ENCODE peak calls at places on chromosome 17, in nine cellular contexts. W is left ventricle myocardium inferior; E is kidney; J is suprapubic skin; M is upper lobe of right lung; R is adrenal gland; Y is body of pancreas; F is pancreas; G is CD8-positive, alpha-beta T cell. L is an unnamed sample.

GRCh38 chr17:47969975-47970724 is 763 bp upstream of the CDK5RAP3 start:
- DNase-seq in J (no peak), W (no peak), E (no peak), G (no peak), F (no peak), Y (no peak), M (no peak), R (no peak), L (no peak)

GRCh38 chr17:5832886-5833285 is 237.3 kb upstream of the WSCD1 start:
- DNase-seq in J (no peak), G (no peak), F (no peak), R (no peak), Y (no peak), M (no peak), E (no peak), W (no peak), L (no peak)

GRCh38 chr17:68591583-68591982 is 9.6 kb downstream of the FAM20A start:
- DNase-seq in Y (peak; percentile 49), G (no peak), J (no peak), F (peak; percentile 63), M (no peak), W (peak; percentile 33), E (peak; percentile 70), R (peak; percentile 23), L (no peak)

GRCh38 chr17:82752371-82753200 is 721 bp downstream of the TBCD start:
- DNase-seq in M (peak; percentile 76), E (peak; percentile 83), F (no peak), Y (no peak), J (peak; percentile 76), R (peak; percentile 32), G (no peak), W (no peak), L (no peak)

GRCh38 chr17:61510237-61510636 is 58.0 kb downstream of the TBX4 start:
- DNase-seq in W (no peak), R (no peak), Y (no peak), J (no peak), M (no peak), G (no peak), E (no peak), F (no peak), L (no peak)

GRCh38 chr17:74962622-74963394 is 9.8 kb downstream of the HID1 start:
- DNase-seq in M (no peak), E (no peak), W (no peak), F (no peak), R (no peak), Y (no peak), G (no peak), J (no peak), L (no peak)

GRCh38 chr17:79769596-79770520 is 8.1 kb upstream of the CBX2 start:
- DNase-seq in E (peak; percentile 51), Y (no peak), M (peak; percentile 50), G (no peak), R (no peak), W (no peak), J (no peak), F (no peak), L (no peak)

GRCh38 chr17:15264542-15264941 is 584 bp downstream of the PMP22 start:
- DNase-seq in E (peak; percentile 81), R (no peak), J (no peak), M (peak; percentile 79), G (no peak), F (peak; percentile 94), Y (peak; percentile 96), W (peak; percentile 62), L (no peak)

GRCh38 chr17:83190601-83191387 is 111.4 kb downstream of the METRNL start:
- DNase-seq in F (peak; percentile 8), W (no peak), J (peak; percentile 60), E (peak; percentile 67), Y (no peak), M (no peak), G (no peak), R (no peak), L (no peak)

GRCh38 chr17:80927791-80928216 is 63.8 kb upstream of the CHMP6 start:
- DNase-seq in J (no peak), Y (no peak), F (no peak), M (peak; percentile 40), G (no peak), E (peak; percentile 41), W (no peak), R (no peak), L (no peak)

GRCh38 chr17:35103271-35103670 is 16.4 kb downstream of the RAD51D start:
- DNase-seq in R (no peak), W (no peak), E (no peak), G (no peak), Y (no peak), M (no peak), F (no peak), J (no peak), L (no peak)

GRCh38 chr17:65787503-65787902 is 226.1 kb upstream of the AXIN2 start:
- DNase-seq in J (no peak), E (no peak), Y (no peak), W (no peak), G (no peak), M (no peak), R (no peak), F (no peak), L (no peak)

GRCh38 chr17:869567-870530 is 87.7 kb downstream of the MRM3 start:
- DNase-seq in E (no peak), G (no peak), R (peak; percentile 30), J (peak; percentile 81), Y (no peak), F (no peak), W (peak; percentile 42), M (no peak), L (no peak)

GRCh38 chr17:37177234-37177633 is 198.6 kb upstream of the C17orf78 start:
- DNase-seq in E (no peak), G (no peak), M (no peak), Y (no peak), W (no peak), J (no peak), R (no peak), F (no peak), L (no peak)

GRCh38 chr17:44086364-44087311 is 16.1 kb downstream of the G6PC3 start:
- DNase-seq in J (no peak), F (no peak), G (peak; percentile 14), R (peak; percentile 70), E (no peak), Y (no peak), M (no peak), W (no peak), L (no peak)

GRCh38 chr17:57048096-57048495 is 37.0 kb upstream of the AKAP1 start:
- DNase-seq in F (no peak), M (no peak), Y (no peak), G (no peak), R (no peak), E (no peak), J (no peak), W (no peak), L (no peak)

GRCh38 chr17:82927661-82928601 is 88.1 kb upstream of the ZNF750 start:
- DNase-seq in G (no peak), Y (no peak), J (peak; percentile 60), R (no peak), E (peak; percentile 71), F (no peak), W (peak; percentile 4), M (peak; percentile 45), L (no peak)

GRCh38 chr17:62085511-62086408 is 20.7 kb upstream of the MED13 start:
- DNase-seq in G (no peak), R (no peak), F (no peak), J (no peak), M (no peak), Y (no peak), W (no peak), E (no peak), L (no peak)

GRCh38 chr17:42288078-42288984 is at the start of gene STAT5A:
- DNase-seq in R (peak; percentile 94), M (peak; percentile 95), Y (peak; percentile 90), W (peak; percentile 92), F (peak; percentile 87), G (peak; percentile 70), E (peak; percentile 96), J (peak; percentile 95), L (peak; percentile 43)

GRCh38 chr17:40323317-40323716 is 14.3 kb downstream of the RARA start:
- DNase-seq in R (no peak), Y (no peak), F (peak; percentile 14), E (peak; percentile 64), M (no peak), W (no peak), G (no peak), J (no peak), L (no peak)
- H3K4me1 ChIP-seq in R (peaks cover 98% of the 10 kb centered on the region), Y (peaks cover 92% of the 10 kb centered on the region), F (peaks cover 19% of the 10 kb centered on the region), E (peaks cover 78% of the 10 kb centered on the region), M (peaks cover 82% of the 10 kb centered on the region), W (peaks cover 100% of the 10 kb centered on the region), G (peaks cover 88% of the 10 kb centered on the region), J (peaks cover 98% of the 10 kb centered on the region), L (peaks cover 86% of the 10 kb centered on the region)

DNA sequence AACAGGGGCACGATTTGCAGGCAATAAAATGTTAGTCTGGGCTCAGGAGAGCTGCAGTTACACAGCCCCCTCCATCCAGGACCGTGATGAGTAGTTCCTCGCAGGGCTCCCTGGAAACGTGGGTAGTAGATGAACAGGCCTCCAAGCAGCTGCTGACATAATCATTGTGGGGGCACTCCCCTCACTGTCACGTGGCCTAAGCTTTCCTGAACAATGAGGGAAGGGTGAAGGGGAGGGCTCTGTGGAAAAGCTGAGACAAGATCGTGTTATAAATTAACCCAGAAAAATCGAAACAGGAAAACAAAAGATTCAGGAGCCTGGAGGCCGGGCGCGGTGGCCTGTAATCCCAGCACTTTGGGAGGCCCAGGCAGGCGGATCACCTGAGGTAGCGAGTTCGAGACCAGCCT is 1.3 kb upstream of the PER1 start:
- DNase-seq in G (no peak), Y (peak; percentile 92), J (peak; percentile 94), M (peak; percentile 82), R (peak; percentile 92), F (peak; percentile 93), E (peak; percentile 94), W (peak; percentile 73), L (no peak)
- H3K4me1 ChIP-seq in G (peaks cover 65% of the 10 kb centered on the region), Y (peaks cover 63% of the 10 kb centered on the region), J (peaks cover 62% of the 10 kb centered on the region), M (peaks cover 45% of the 10 kb centered on the region), R (peaks cover 34% of the 10 kb centered on the region), F (peaks cover 11% of the 10 kb centered on the region), E (peaks cover 32% of the 10 kb centered on the region), W (peaks cover 69% of the 10 kb centered on the region), L (peaks cover 46% of the 10 kb centered on the region)

DNA sequence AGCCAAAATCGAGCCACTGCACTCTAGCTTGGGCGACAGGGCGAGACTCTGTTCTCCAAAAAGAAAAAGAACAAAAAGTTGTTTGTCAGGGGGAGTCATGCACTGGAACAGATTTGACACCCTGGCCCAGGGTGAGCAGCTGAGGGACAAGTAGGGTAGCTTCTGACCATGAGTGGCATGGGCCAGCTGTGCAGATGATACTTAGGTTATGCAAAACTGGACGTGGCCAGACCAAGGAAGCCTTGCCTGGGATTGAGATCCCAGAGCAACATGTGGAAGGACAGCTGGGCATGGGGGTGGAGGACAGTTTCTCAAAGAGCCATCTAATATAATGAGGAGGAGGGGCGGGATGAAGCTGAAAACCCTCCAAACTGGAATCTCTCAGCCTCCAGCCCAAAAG is 19.6 kb upstream of the SLC35B1 start:
- DNase-seq in G (no peak), R (no peak), F (no peak), J (no peak), W (no peak), Y (no peak), E (no peak), M (no peak), L (no peak)
- H3K4me1 ChIP-seq in G (peaks cover 39% of the 10 kb centered on the region), R (peaks cover 28% of the 10 kb centered on the region), F (peaks cover 17% of the 10 kb centered on the region), J (peaks cover 52% of the 10 kb centered on the region), W (peaks cover 87% of the 10 kb centered on the region), Y (peaks cover 38% of the 10 kb centered on the region), E (peaks cover 6% of the 10 kb centered on the region), M (peaks cover 25% of the 10 kb centered on the region), L (peaks cover 25% of the 10 kb centered on the region)

DNA sequence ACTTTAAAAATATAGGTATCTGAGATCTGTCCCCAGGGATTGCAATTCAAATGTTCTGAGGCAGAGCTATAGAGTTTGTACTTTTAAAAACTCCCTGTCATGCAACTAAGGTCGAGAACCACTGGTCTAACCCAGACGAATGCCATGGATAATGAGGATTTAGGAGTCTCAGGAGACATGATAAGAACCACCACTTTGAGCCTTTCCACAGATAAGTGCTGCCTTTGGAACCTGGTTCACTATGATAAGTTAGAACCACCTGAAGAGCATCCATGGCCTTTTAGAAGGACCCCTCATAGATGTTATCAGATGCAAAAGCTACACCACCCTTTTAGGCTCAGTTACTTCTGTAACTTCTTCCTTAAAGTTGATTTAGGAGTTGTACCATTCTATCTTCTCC is 350.6 kb upstream of the CCL2 start:
- DNase-seq in Y (no peak), J (no peak), G (no peak), F (no peak), R (no peak), M (no peak), W (no peak), E (no peak), L (no peak)
- H3K4me1 ChIP-seq in Y (no peaks in the 10 kb centered on the region), J (no peaks in the 10 kb centered on the region), G (no peaks in the 10 kb centered on the region), F (no peaks in the 10 kb centered on the region), R (no peaks in the 10 kb centered on the region), M (no peaks in the 10 kb centered on the region), W (no peaks in the 10 kb centered on the region), E (no peaks in the 10 kb centered on the region), L (no peaks in the 10 kb centered on the region)

L was measured in esophagus squamous epithelium.